ENCODE peak calls at places on chromosomes 7 and 10, in ten cellular contexts. One of them, this sample, is unnamed. For H3K4me1, the result is how much of the 10 kb centered on the place peaks cover.

GRCh38 chr7:38374507-38374906 is 101.1 kb upstream of the TARP start:
- DNase-seq in A549: peak
- DNase-seq in ovary: no peak
- DNase-seq in sigmoid colon: no peak
- DNase-seq in transverse colon: no peak
- DNase-seq in H1: peak
- DNase-seq in upper lobe of left lung: no peak
- DNase-seq in stomach: no peak
- DNase-seq in GM12878: no peak
- DNase-seq in tibial nerve: no peak
- DNase-seq in this sample: no peak

GRCh38 chr7:142194201-142194600 is 63.7 kb downstream of the PRSS58 start:
- DNase-seq in A549: no peak
- DNase-seq in ovary: no peak
- DNase-seq in sigmoid colon: no peak
- DNase-seq in transverse colon: no peak
- DNase-seq in H1: no peak
- DNase-seq in upper lobe of left lung: no peak
- DNase-seq in stomach: no peak
- DNase-seq in GM12878: no peak
- DNase-seq in tibial nerve: no peak
- DNase-seq in this sample: no peak

GRCh38 chr10:114283091-114283490 is 44.0 kb downstream of the VWA2 start:
- DNase-seq in A549: no peak
- DNase-seq in ovary: no peak
- DNase-seq in sigmoid colon: no peak
- DNase-seq in transverse colon: no peak
- DNase-seq in H1: no peak
- DNase-seq in upper lobe of left lung: no peak
- DNase-seq in stomach: no peak
- DNase-seq in GM12878: no peak
- DNase-seq in tibial nerve: no peak
- DNase-seq in this sample: no peak

GRCh38 chr7:69764681-69765080 is 166.4 kb downstream of the AUTS2 start:
- DNase-seq in A549: no peak
- DNase-seq in ovary: no peak
- DNase-seq in sigmoid colon: no peak
- DNase-seq in transverse colon: no peak
- DNase-seq in H1: no peak
- DNase-seq in upper lobe of left lung: no peak
- DNase-seq in stomach: no peak
- DNase-seq in GM12878: no peak
- DNase-seq in tibial nerve: no peak
- DNase-seq in this sample: no peak

GRCh38 chr10:105585753-105586152 is 944.7 kb downstream of the SORCS3 start:
- DNase-seq in A549: no peak
- DNase-seq in ovary: no peak
- DNase-seq in sigmoid colon: no peak
- DNase-seq in transverse colon: no peak
- DNase-seq in H1: no peak
- DNase-seq in upper lobe of left lung: no peak
- DNase-seq in stomach: no peak
- DNase-seq in GM12878: no peak
- DNase-seq in tibial nerve: no peak
- DNase-seq in this sample: no peak

GRCh38 chr10:4650109-4650508 is 175.9 kb upstream of the AKR1E2 start:
- DNase-seq in A549: no peak
- DNase-seq in ovary: no peak
- DNase-seq in sigmoid colon: no peak
- DNase-seq in transverse colon: no peak
- DNase-seq in H1: no peak
- DNase-seq in upper lobe of left lung: no peak
- DNase-seq in stomach: no peak
- DNase-seq in GM12878: no peak
- DNase-seq in tibial nerve: no peak
- DNase-seq in this sample: no peak

GRCh38 chr10:4303045-4303444 is 518.0 kb upstream of the KLF6 start:
- DNase-seq in A549: no peak
- DNase-seq in ovary: no peak
- DNase-seq in sigmoid colon: no peak
- DNase-seq in transverse colon: no peak
- DNase-seq in H1: no peak
- DNase-seq in upper lobe of left lung: no peak
- DNase-seq in stomach: no peak
- DNase-seq in GM12878: no peak
- DNase-seq in tibial nerve: no peak
- DNase-seq in this sample: peak

GRCh38 chr10:122565766-122566206 is 5.2 kb downstream of the DMBT1 start:
- DNase-seq in A549: peak
- DNase-seq in ovary: peak
- DNase-seq in sigmoid colon: peak
- DNase-seq in transverse colon: peak
- DNase-seq in H1: peak
- DNase-seq in upper lobe of left lung: no peak
- DNase-seq in stomach: peak
- DNase-seq in GM12878: peak
- DNase-seq in tibial nerve: peak
- DNase-seq in this sample: peak

GRCh38 chr10:110870823-110871235 is 899 bp upstream of the PDCD4 start:
- DNase-seq in A549: no peak
- DNase-seq in ovary: peak
- DNase-seq in sigmoid colon: no peak
- DNase-seq in transverse colon: no peak
- DNase-seq in H1: no peak
- DNase-seq in upper lobe of left lung: no peak
- DNase-seq in stomach: no peak
- DNase-seq in GM12878: no peak
- DNase-seq in tibial nerve: no peak
- DNase-seq in this sample: no peak

GRCh38 chr10:110868981-110869380 is 2.7 kb upstream of the PDCD4 start:
- DNase-seq in A549: no peak
- DNase-seq in ovary: no peak
- DNase-seq in sigmoid colon: no peak
- DNase-seq in transverse colon: no peak
- DNase-seq in H1: no peak
- DNase-seq in upper lobe of left lung: no peak
- DNase-seq in stomach: no peak
- DNase-seq in GM12878: no peak
- DNase-seq in tibial nerve: no peak
- DNase-seq in this sample: no peak

GRCh38 chr10:110865804-110866482 is 5.8 kb upstream of the PDCD4 start:
- DNase-seq in A549: no peak
- DNase-seq in ovary: no peak
- DNase-seq in sigmoid colon: no peak
- DNase-seq in transverse colon: no peak
- DNase-seq in H1: no peak
- DNase-seq in upper lobe of left lung: no peak
- DNase-seq in stomach: no peak
- DNase-seq in GM12878: no peak
- DNase-seq in tibial nerve: no peak
- DNase-seq in this sample: no peak

GRCh38 chr10:110865184-110865803 is 6.4 kb upstream of the PDCD4 start:
- DNase-seq in A549: no peak
- DNase-seq in ovary: no peak
- DNase-seq in sigmoid colon: no peak
- DNase-seq in transverse colon: no peak
- DNase-seq in H1: no peak
- DNase-seq in upper lobe of left lung: no peak
- DNase-seq in stomach: no peak
- DNase-seq in GM12878: no peak
- DNase-seq in tibial nerve: no peak
- DNase-seq in this sample: no peak

DNA sequence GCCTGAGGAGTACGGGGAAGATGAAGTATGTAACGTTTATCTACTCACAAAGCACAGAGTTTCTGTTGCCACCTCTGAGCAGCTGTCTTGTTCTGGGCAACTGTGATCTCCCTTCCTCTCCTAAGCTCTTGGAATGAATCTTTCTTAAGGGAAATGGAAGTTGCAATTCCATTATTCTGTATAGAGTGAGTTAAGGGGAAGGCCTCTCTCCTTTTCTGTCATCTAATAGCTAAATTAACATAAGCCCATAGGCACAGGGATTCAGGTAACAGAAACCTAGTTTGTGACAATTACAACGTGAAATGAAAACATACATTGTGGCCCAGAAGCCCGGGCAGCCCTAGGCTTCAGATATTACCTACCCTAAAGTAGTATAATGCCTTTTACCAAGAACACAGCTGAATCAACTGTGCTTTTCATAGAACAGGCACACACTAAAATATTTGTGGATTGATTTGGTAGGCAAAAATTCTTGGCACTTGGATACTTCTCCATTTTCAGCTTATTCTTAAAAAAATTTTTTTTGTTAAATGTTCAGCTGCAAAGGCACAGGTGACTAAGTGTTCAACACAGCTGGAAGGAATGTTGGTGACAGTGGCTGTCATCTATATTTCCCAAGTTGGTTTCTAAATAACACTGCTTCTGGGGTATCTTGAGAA is 3.8 kb upstream of the PDCD4 start:
- DNase-seq in A549: no peak
- DNase-seq in ovary: no peak
- DNase-seq in sigmoid colon: no peak
- DNase-seq in transverse colon: no peak
- DNase-seq in H1: no peak
- DNase-seq in upper lobe of left lung: no peak
- DNase-seq in stomach: no peak
- DNase-seq in GM12878: no peak
- DNase-seq in tibial nerve: no peak
- DNase-seq in this sample: no peak
- H3K4me1 ChIP-seq in A549: under half
- H3K4me1 ChIP-seq in ovary: under half
- H3K4me1 ChIP-seq in sigmoid colon: under half
- H3K4me1 ChIP-seq in transverse colon: under half
- H3K4me1 ChIP-seq in H1: under half
- H3K4me1 ChIP-seq in upper lobe of left lung: under half
- H3K4me1 ChIP-seq in stomach: under half
- H3K4me1 ChIP-seq in GM12878: half or more
- H3K4me1 ChIP-seq in tibial nerve: under half
- H3K4me1 ChIP-seq in this sample: under half

GRCh38 chr10:72242675-72243074 is 26.6 kb upstream of the ASCC1 start:
- DNase-seq in A549: no peak
- DNase-seq in ovary: peak
- DNase-seq in sigmoid colon: peak
- DNase-seq in transverse colon: peak
- DNase-seq in H1: no peak
- DNase-seq in upper lobe of left lung: no peak
- DNase-seq in stomach: peak
- DNase-seq in GM12878: no peak
- DNase-seq in tibial nerve: peak
- DNase-seq in this sample: no peak
- TF ChIP-seq EP300 in A549: no peak
- TF ChIP-seq EP300 in ovary: peak
- TF ChIP-seq EP300 in sigmoid colon: no peak
- TF ChIP-seq EP300 in transverse colon: no peak
- TF ChIP-seq EP300 in H1: no peak
- TF ChIP-seq EP300 in upper lobe of left lung: peak
- TF ChIP-seq EP300 in stomach: no peak
- TF ChIP-seq EP300 in GM12878: no peak
- TF ChIP-seq EP300 in tibial nerve: peak
- TF ChIP-seq EP300 in this sample: no peak

GRCh38 chr7:1669486-1669951 is 558 bp upstream of the ELFN1 start:
- DNase-seq in A549: no peak
- DNase-seq in ovary: no peak
- DNase-seq in sigmoid colon: peak
- DNase-seq in transverse colon: no peak
- DNase-seq in H1: peak
- DNase-seq in upper lobe of left lung: no peak
- DNase-seq in stomach: no peak
- DNase-seq in GM12878: no peak
- DNase-seq in tibial nerve: no peak
- DNase-seq in this sample: no peak

GRCh38 chr7:1668932-1669485 is 1.1 kb upstream of the ELFN1 start:
- DNase-seq in A549: no peak
- DNase-seq in ovary: no peak
- DNase-seq in sigmoid colon: peak
- DNase-seq in transverse colon: no peak
- DNase-seq in H1: no peak
- DNase-seq in upper lobe of left lung: peak
- DNase-seq in stomach: no peak
- DNase-seq in GM12878: no peak
- DNase-seq in tibial nerve: no peak
- DNase-seq in this sample: no peak

GRCh38 chr7:1668486-1668931 is 1.6 kb upstream of the ELFN1 start:
- DNase-seq in A549: peak
- DNase-seq in ovary: no peak
- DNase-seq in sigmoid colon: no peak
- DNase-seq in transverse colon: no peak
- DNase-seq in H1: peak
- DNase-seq in upper lobe of left lung: peak
- DNase-seq in stomach: no peak
- DNase-seq in GM12878: no peak
- DNase-seq in tibial nerve: no peak
- DNase-seq in this sample: no peak

GRCh38 chr7:1670894-1671875 is 1.1 kb downstream of the ELFN1 start:
- DNase-seq in A549: no peak
- DNase-seq in ovary: no peak
- DNase-seq in sigmoid colon: peak
- DNase-seq in transverse colon: no peak
- DNase-seq in H1: peak
- DNase-seq in upper lobe of left lung: no peak
- DNase-seq in stomach: no peak
- DNase-seq in GM12878: no peak
- DNase-seq in tibial nerve: peak
- DNase-seq in this sample: no peak

DNA sequence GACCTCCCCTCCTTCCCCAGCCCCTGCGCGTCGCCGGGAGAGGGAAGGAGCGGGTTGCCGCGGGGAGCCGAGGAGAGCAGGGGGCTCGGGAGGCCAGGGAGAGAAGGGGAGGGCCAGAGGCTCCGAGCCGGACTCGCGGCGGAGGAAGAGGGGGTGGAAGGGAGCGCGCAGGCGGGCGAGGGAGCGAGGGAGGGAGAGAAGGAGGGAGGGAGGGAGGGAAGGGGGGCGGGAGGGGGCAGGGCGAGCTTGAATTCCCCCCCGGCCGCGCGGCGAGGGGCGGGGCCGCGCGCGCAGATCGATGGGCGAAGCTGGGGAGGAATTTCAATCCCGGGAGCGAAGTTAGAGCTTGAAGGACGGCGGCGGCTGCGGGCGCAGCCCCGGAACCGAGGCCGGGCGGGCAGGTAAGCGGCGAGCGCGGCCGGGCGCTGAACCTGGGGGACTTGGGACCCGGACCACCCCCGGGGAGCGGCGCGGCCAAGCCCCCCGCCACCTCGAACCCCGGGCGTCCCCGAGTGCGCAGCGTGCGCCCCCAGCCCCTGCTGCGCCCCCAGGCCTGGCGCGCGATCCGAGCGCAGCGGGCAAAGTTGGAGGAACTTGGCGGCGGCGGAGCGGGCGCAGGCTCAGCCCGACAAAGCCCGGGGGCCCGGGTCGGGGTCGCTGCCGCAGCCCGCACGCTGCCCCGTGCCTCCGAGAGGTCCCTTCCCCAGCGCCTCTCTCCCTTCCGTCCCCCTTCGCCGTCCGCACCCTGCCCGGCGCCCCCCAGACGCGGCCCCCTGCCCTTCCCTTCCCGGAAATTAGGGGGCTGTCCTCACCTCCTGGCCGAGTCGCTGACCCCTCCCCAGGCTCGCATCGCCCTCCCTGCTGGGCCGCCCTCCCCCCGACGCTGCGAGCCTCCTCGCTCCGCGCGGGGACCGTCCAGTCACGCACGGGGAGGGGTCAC is at the start of gene ELFN1:
- DNase-seq in A549: no peak
- DNase-seq in ovary: no peak
- DNase-seq in sigmoid colon: peak
- DNase-seq in transverse colon: no peak
- DNase-seq in H1: peak
- DNase-seq in upper lobe of left lung: peak
- DNase-seq in stomach: no peak
- DNase-seq in GM12878: no peak
- DNase-seq in tibial nerve: no peak
- DNase-seq in this sample: no peak
- H3K4me1 ChIP-seq in A549: under half
- H3K4me1 ChIP-seq in ovary: under half
- H3K4me1 ChIP-seq in sigmoid colon: under half
- H3K4me1 ChIP-seq in transverse colon: under half
- H3K4me1 ChIP-seq in H1: under half
- H3K4me1 ChIP-seq in upper lobe of left lung: under half
- H3K4me1 ChIP-seq in stomach: under half
- H3K4me1 ChIP-seq in GM12878: under half
- H3K4me1 ChIP-seq in tibial nerve: under half
- H3K4me1 ChIP-seq in this sample: half or more

DNA sequence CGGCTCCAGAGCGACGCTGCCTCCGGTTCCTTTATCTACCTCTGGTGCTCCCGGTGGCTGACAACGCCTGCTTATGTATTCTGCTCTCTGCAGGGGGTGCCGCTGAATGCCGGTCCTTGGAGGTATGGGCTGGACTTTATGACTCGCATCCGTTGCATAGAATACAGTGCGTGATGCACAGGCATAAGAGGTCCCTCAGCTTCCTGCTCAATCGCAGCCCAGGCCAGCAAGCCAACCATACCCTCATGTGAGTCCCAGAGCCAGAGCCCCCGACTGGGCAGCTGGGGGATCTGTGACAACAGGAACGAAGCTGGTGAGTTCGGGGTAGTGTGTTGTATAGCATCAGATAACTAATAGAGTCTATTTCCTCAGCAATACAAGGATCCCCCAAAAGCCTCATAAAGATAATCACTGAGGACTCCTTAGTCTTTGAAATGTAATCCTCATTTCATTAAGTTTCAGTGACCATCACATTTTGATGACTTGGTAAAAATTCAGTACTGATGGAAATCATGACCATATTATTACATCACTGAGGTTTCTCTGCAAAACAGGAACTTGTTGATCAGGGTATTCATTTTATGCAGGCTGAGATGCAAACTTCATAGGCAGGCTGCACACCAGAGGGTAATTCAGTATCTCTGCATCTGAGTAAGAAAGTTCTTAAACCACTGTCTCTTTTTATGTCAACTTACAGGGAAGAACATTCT is 607.8 kb downstream of the PTPRN2 start:
- DNase-seq in A549: no peak
- DNase-seq in ovary: no peak
- DNase-seq in sigmoid colon: peak
- DNase-seq in transverse colon: no peak
- DNase-seq in H1: no peak
- DNase-seq in upper lobe of left lung: no peak
- DNase-seq in stomach: no peak
- DNase-seq in GM12878: no peak
- DNase-seq in tibial nerve: no peak
- DNase-seq in this sample: no peak
- TF ChIP-seq EP300 in A549: no peak
- TF ChIP-seq EP300 in ovary: no peak
- TF ChIP-seq EP300 in sigmoid colon: no peak
- TF ChIP-seq EP300 in transverse colon: no peak
- TF ChIP-seq EP300 in H1: no peak
- TF ChIP-seq EP300 in upper lobe of left lung: no peak
- TF ChIP-seq EP300 in stomach: no peak
- TF ChIP-seq EP300 in GM12878: no peak
- TF ChIP-seq EP300 in tibial nerve: no peak
- TF ChIP-seq EP300 in this sample: no peak